ENCODE peak calls at places on chromosomes 1 and 21, in seven cellular contexts. G, K, I, D, Q, W and C are unnamed samples. For H3K27me3, the result is how much of the 10 kb centered on the place peaks cover.

GRCh38 chr1:214123061-214123784 is 135.4 kb downstream of the PROX1 start:
- DNase-seq in W (peak), D (peak), Q (peak), K (no peak), I (no peak), G (no peak), C (peak)

GRCh38 chr21:41222247-41223068 is 54.5 kb downstream of the BACE2 start:
- DNase-seq in W (no peak), G (no peak), Q (no peak), D (no peak), I (no peak), K (no peak), C (no peak)

GRCh38 chr1:31647106-31647505 is 2.4 kb upstream of the PEF1 start:
- DNase-seq in K (no peak), W (no peak), I (no peak), G (no peak), Q (no peak), D (no peak), C (no peak)

GRCh38 chr1:1032428-1032827 is 12.5 kb downstream of the AGRN start:
- DNase-seq in D (no peak), I (no peak), K (no peak), W (no peak), Q (peak), G (no peak), C (no peak)

GRCh38 chr1:166703726-166704220 is 135.5 kb upstream of the POGK start:
- DNase-seq in K (no peak), G (no peak), Q (no peak), I (no peak), D (no peak), W (no peak), C (no peak)

GRCh38 chr1:182309631-182310351 is 81.8 kb downstream of the GLUL start:
- DNase-seq in D (no peak), Q (no peak), G (no peak), W (no peak), K (no peak), I (no peak), C (no peak)

GRCh38 chr1:27521336-27522147 is 31.6 kb upstream of the WASF2 start:
- DNase-seq in W (no peak), I (no peak), G (no peak), K (no peak), Q (no peak), D (peak), C (no peak)

GRCh38 chr1:235998812-235999211 is 66.1 kb downstream of the NID1 start:
- DNase-seq in D (no peak), G (no peak), W (no peak), Q (no peak), I (no peak), K (no peak), C (no peak)

GRCh38 chr1:116078699-116079223 is 32.4 kb upstream of the MAB21L3 start:
- DNase-seq in Q (no peak), D (no peak), I (no peak), W (no peak), K (no peak), G (no peak), C (no peak)

GRCh38 chr1:91742848-91743292 is 143.1 kb downstream of the TGFBR3 start:
- DNase-seq in D (peak), Q (peak), G (peak), K (no peak), W (no peak), I (peak), C (peak)

GRCh38 chr1:60974973-60975372 is 107.4 kb upstream of the NFIA start:
- DNase-seq in K (no peak), W (no peak), D (no peak), I (no peak), G (no peak), Q (no peak), C (no peak)

GRCh38 chr1:90834354-90835171 is 117.5 kb upstream of the BARHL2 start:
- DNase-seq in K (no peak), G (no peak), Q (no peak), I (no peak), D (no peak), W (no peak), C (no peak)

DNA sequence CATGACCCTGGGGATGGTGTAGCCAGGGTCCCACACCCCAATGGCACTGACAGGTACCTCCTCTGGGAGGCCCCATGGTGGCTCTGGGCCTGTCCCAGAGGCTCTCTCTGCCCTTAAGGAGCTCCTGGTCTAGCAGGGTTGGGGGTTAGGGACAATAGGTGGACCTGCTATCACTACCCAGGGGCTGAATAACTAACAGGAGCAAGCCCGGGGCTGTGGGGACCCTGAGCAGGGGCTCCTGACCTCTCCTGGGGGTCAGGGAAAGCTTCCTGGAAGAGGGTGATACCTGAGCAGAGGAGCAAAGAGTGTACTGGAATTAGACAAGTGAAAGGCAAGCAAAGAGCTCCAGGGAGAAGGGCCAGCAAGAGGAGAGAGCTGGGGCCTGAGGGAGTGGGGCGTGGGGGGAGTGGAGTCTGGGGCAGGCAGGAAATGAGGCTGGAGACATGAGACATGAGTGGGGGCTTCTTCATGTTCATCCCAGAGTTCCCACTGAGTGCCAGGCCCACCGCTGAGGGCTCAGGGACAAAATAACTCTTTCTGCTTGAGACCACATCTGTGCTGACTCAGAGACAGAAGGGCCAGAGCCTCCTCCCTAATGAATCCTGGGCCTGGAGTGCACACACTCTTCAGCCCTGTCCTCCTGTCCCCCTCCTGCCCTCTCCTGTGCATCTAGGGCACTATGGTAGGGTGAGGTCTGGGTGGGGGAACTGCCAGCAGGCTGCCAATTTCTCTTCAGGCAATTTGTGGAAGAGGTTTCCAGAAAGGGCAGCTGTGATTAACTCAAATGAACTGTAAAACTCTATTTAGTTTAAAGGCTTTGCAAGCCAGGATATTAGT is 517.7 kb downstream of the PTPRU start:
- DNase-seq in I (peak), K (no peak), D (no peak), Q (no peak), W (no peak), G (no peak), C (no peak)
- H3K27ac ChIP-seq in I (no peak), K (no peak), D (no peak), Q (no peak), W (no peak), G (no peak), C (no peak)

GRCh38 chr1:4601986-4602385 is 52.4 kb upstream of the AJAP1 start:
- DNase-seq in K (no peak), W (no peak), D (no peak), I (no peak), G (peak), Q (no peak), C (no peak)
- H3K27me3 ChIP-seq in K (under half), W (under half), D (under half), I (under half), G (half or more), Q (under half), C (under half)

DNA sequence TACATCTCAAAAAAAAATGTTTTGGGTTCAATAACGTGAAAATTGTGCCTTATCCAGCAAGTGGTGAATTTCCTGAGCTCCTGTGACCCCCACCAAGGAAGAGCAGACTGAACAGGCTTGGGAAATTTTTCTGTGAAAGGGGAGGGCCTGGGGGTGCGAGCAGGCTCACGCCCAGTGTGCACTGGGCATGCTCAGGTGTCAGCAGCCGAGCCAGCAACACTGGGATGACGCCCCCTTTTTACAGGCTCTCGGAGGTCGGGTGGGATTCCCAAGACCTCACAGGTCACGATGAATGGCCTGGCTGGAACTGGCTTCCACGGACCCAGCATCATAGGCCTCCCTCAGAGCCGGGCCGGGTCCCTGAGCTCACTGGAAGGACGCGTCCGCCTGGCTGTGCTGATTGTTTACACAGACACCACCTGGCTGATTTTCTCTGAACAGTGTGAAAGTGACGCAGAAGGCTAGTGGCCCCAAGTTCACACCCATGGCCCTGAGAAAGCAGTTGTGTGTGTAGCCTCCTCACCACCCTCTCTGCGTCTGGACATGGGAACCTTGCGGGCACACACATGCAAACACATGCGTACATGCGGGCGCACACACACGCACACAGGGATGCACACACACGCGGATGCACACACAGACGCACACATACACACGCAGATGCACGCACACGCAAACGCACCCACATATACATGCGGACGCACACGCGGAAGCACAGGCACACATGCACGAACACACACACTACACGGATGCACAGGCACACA is 9.2 kb downstream of the CSTB start:
- DNase-seq in G (no peak), K (no peak), Q (peak), D (no peak), I (no peak), W (no peak), C (no peak)
- TF ChIP-seq POLR2A in G (no peak), K (no peak), Q (no peak), D (no peak), I (no peak), W (no peak), C (no peak)

GRCh38 chr1:202957733-202958543 is at the start of gene ADIPOR1:
- DNase-seq in Q (peak), W (peak), D (peak), I (no peak), G (peak), K (peak), C (peak)

GRCh38 chr1:202951437-202951836 is 6.7 kb downstream of the ADIPOR1 start:
- DNase-seq in Q (no peak), K (no peak), G (no peak), D (no peak), I (no peak), W (no peak), C (no peak)

GRCh38 chr1:202953412-202953811 is 4.7 kb downstream of the ADIPOR1 start:
- DNase-seq in W (no peak), Q (no peak), K (no peak), I (no peak), G (no peak), D (no peak), C (no peak)

GRCh38 chr1:202954057-202954745 is 3.9 kb downstream of the ADIPOR1 start:
- DNase-seq in Q (no peak), D (no peak), K (no peak), I (no peak), W (no peak), G (no peak), C (no peak)

DNA sequence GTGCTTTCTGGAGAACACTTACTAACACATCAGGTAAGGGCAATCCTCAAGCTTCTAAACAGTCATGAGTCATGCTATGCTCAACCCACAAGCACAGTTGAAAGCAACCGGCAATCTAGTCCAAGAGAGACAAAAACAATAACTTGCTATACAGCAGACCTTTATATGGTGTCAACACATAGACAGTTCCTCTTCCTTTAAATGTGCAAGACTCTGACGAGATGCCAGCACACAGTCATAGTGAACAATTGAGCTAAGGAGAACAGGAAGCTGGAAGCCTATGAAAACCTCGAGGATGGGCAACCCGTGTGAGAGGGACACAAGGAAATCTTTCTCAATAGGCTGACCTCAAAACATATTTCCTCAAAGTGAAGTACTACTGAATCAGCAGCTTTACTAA is 5.3 kb downstream of the ADIPOR1 start:
- DNase-seq in D (peak), K (no peak), W (no peak), I (no peak), Q (peak), G (no peak), C (no peak)
- H3K27ac ChIP-seq in D (no peak), K (peak), W (no peak), I (no peak), Q (peak), G (peak), C (no peak)

DNA sequence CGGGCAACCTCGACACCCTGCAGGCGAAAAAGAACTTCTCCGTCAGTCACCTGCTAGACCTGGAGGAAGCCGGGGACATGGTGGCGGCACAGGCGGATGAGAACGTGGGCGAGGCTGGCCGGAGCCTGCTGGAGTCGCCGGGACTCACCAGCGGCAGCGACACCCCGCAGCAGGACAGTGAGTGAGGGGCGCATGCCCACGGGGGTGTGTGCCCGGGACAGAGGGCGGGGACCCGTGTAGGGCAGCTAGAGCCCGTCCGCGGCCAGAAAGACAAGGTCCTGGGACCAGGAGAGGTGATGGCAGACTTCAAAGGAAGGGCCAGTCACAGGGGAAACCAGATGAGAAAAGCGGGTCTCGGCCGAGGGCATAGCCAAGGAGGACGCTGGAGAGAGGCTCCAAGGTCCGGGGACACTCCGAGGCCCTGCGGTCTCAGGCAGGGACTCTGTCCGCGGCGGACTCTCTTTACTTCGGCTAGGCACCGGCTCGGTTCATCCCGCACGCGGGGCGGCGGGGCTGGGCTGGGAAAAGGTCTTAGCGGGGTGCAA is 424 bp downstream of the PRRX1 start:
- DNase-seq in K (no peak), I (no peak), Q (no peak), G (no peak), D (peak), W (no peak), C (no peak)
- H3K27me3 ChIP-seq in K (under half), I (under half), Q (under half), G (half or more), D (under half), W (under half), C (under half)

DNA sequence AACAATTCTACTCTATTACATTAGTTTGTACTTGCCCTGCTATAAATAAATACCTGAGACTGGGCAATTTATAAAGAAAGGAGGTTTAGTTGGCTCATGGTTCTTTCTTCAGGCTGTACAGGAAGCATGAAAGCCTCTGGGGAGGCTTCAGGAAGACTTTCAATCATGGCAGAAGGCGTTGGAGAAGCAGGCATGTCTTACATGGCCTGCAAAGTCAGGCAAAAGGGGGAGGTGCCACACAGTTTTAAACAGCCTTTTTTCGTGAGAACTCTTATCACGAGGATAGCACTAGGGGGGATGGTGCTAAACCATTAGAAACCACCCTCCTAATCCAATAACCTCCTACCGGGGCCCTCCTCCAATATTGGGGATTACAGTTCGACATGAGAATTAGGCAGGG is 102.9 kb downstream of the DYRK1A start:
- DNase-seq in K (no peak), G (no peak), Q (no peak), W (no peak), I (no peak), D (no peak), C (no peak)
- TF ChIP-seq POLR2A in K (no peak), G (no peak), Q (no peak), W (no peak), I (no peak), D (no peak), C (no peak)

GRCh38 chr1:154417338-154417608 is 12.1 kb downstream of the IL6R start:
- DNase-seq in I (no peak), W (no peak), Q (no peak), G (no peak), D (no peak), K (no peak), C (no peak)

GRCh38 chr1:154416496-154417337 is 11.6 kb downstream of the IL6R start:
- DNase-seq in K (no peak), I (no peak), D (no peak), Q (no peak), G (peak), W (no peak), C (no peak)

GRCh38 chr1:154413177-154413576 is 8.0 kb downstream of the IL6R start:
- DNase-seq in Q (no peak), D (no peak), W (no peak), G (no peak), I (no peak), K (no peak), C (no peak)

GRCh38 chr1:154411525-154411924 is 6.4 kb downstream of the IL6R start:
- DNase-seq in K (no peak), D (no peak), I (no peak), G (no peak), W (no peak), Q (no peak), C (no peak)

DNA sequence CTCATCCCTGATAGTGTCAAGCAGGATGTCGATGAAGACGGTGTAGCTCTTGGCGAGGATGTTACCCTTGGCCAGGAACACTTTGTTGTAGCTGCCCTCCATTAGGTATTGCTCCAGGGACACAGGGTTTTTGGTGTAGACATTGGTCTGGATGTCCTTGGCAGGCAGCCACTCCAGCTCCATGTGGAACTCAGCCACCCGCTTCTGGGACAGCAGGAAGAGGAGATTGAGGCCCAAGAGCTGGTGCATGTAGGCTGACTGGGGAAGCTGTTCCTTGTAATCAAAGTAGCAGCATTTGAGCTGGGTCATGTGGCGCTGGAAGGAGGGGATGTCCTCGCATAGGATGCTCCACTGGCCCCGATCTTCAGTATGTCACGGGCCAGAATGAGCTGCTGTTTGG is 9.5 kb downstream of the IL6R start:
- DNase-seq in W (no peak), D (peak), Q (peak), I (no peak), G (no peak), K (no peak), C (peak)
- H3K27ac ChIP-seq in W (no peak), D (peak), Q (no peak), I (no peak), G (peak), K (peak), C (peak)

GRCh38 chr1:154502742-154503111 is 515 bp upstream of the SHE start:
- DNase-seq in K (no peak), D (peak), Q (no peak), G (peak), I (no peak), W (no peak), C (no peak)

GRCh38 chr1:154503898-154504297 is 1.7 kb upstream of the SHE start:
- DNase-seq in Q (no peak), I (no peak), K (no peak), D (no peak), W (no peak), G (no peak), C (no peak)

GRCh38 chr1:154500533-154500932 is 1.5 kb upstream of the TDRD10 start:
- DNase-seq in K (no peak), Q (no peak), W (no peak), I (no peak), D (no peak), G (no peak), C (no peak)

GRCh38 chr1:154501423-154502065 is 475 bp upstream of the TDRD10 start:
- DNase-seq in G (peak), D (peak), W (no peak), I (no peak), K (no peak), Q (peak), C (no peak)

GRCh38 chr1:154502066-154502741 is at the start of the genes SHE and TDRD10:
- DNase-seq in K (no peak), I (no peak), G (peak), W (no peak), D (peak), Q (no peak), C (no peak)
- H3K27me3 ChIP-seq in K (under half), I (under half), G (under half), W (under half), D (under half), Q (under half), C (under half)